ENCODE peak calls at places on chromosome 11, in four cellular contexts. K is heart right ventricle, U is endothelial cell, A is HepG2. P is an unnamed sample.

GRCh38 chr11:57426439-57426753 is 525 bp downstream of the SLC43A3 start:
- DNase-seq in U (no peak), A (no peak), K (no peak), P (no peak)

GRCh38 chr11:133586903-133587517 is 54.7 kb upstream of the OPCML start:
- DNase-seq in A (no peak), K (no peak), U (no peak), P (no peak)

GRCh38 chr11:88179966-88180629 is 4.9 kb upstream of the RAB38 start:
- DNase-seq in U (no peak), A (no peak), K (no peak), P (no peak)

GRCh38 chr11:19651654-19652053 is 61.0 kb upstream of the NAV2 start:
- DNase-seq in U (no peak), K (no peak), A (no peak), P (no peak)

GRCh38 chr11:89495951-89496350 is 4.8 kb upstream of the NOX4 start:
- DNase-seq in U (no peak), K (peak), A (no peak), P (no peak)

GRCh38 chr11:8070417-8071101 is 10.5 kb upstream of the TUB start:
- DNase-seq in K (no peak), A (peak), U (no peak), P (no peak)

GRCh38 chr11:131281316-131281715 is 89.1 kb upstream of the NTM start:
- DNase-seq in A (no peak), U (no peak), K (no peak), P (no peak)

GRCh38 chr11:86370922-86371614 is 3.6 kb upstream of the CCDC81 start:
- DNase-seq in U (no peak), K (no peak), A (peak), P (no peak)

GRCh38 chr11:126186708-126187481 is 24.6 kb downstream of the RPUSD4 start:
- DNase-seq in A (peak), K (no peak), U (no peak), P (no peak)

DNA sequence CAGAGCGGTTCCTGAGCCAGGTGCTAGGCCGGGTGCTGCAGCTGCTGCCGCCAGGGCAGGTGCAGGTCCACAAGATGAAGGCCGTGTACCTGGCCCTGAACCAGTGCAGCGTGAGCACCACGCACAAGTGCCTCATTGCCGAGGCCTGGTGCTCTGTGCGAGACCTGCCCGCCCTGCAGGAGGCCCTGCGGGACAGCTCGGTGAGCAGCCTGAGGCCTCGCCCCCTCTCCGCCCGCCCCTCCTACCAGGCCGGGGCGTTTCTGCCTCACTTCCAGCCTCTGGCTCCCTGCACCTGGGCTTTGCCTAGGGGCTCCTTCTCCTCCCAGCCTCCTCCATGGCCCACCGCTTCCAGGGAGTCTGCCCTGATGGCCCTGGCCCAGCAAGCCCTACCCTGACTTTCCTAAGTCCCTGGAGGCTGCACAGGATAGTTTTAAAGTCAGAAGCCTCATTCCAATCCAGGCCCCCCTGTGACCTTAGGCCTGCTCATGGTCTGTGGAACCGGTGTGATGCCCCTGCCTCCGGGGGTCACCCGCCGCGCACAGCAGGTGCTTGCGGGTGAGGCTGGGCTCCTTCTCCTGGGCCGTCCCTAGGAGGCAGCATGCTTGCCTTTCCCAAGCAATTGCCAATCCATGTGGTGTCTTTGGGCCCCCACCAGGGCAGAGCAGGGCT is 5.5 kb downstream of the TCIRG1 start:
- DNase-seq in A (no peak), U (no peak), K (no peak), P (no peak)
- TF ChIP-seq CTCF in A (no peak), U (no peak), K (no peak), P (no peak)

DNA sequence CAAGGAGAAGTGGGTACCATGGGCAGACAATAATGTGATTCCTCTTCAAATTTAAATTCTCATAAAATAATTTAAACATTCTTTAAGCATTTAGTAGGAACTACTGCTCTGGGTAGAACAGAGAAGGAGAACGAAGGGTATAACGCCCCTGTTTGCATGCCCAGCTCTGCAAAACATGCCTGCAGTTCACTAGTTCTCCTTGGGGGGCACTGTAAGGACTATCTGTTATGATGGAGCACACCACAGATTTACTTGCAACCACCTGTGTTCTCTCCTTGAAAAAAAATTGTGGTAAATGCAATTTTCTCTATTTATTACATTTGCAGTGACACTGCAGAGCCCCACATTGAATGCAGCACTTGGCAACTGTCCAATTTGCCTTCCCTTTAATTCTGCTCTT is 100.3 kb downstream of the GUCY1A2 start:
- DNase-seq in K (no peak), U (peak), A (peak), P (peak)
- TF ChIP-seq CTCF in K (no peak), U (no peak), A (no peak), P (peak)

GRCh38 chr11:59284773-59285129 is 72.0 kb upstream of the MPEG1 start:
- DNase-seq in A (no peak), U (no peak), K (no peak), P (no peak)
- TF ChIP-seq CTCF in A (no peak), U (no peak), K (no peak), P (peak)

DNA sequence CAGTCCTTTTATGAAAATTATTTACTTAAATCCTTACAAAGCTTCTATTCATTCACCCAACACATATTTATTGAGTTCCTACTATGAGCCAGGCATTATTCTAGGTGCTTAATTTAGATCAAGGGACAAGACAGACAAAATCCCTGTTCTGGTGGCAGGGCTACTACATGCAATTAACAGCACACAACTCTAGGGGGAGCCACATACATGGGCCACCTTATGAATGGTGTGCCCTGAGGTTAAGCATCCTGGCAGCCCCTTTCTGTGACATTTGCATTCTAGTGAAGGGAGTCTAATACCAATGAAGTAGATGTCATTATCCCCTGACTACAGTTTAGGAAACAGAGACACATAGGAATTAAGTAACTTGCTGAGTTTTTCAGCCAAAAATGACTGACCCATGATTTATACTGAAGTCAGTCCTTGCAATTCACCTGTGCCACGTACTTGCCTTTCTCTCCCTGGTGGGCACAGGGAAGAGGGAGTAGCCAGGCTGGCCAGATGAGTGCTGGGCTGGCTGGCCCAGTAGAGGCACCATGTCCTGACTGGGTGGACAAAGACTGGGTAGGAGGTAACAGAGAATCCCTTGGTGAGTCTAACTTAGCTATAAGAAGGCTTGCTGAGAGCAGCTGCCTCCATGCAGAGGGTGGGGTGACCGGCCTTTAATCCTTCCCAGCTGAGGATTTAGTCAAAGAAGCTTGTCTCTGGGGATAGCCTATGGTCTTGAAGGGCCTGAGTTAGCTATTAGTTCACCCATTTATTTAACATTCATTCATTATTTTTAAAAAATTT is 52.0 kb upstream of the ELF5 start:
- DNase-seq in A (peak), U (peak), K (no peak), P (no peak)
- TF ChIP-seq CTCF in A (peak), U (peak), K (peak), P (peak)

GRCh38 chr11:102551188-102551781 is 20.7 kb upstream of the MMP7 start:
- DNase-seq in U (no peak), A (no peak), K (no peak), P (no peak)
- TF ChIP-seq CTCF in U (no peak), A (no peak), K (no peak), P (no peak)

GRCh38 chr11:78932757-78933156 is 358.1 kb upstream of the NARS2 start:
- DNase-seq in K (no peak), U (no peak), A (no peak), P (no peak)
- TF ChIP-seq CTCF in K (no peak), U (no peak), A (no peak), P (no peak)

GRCh38 chr11:104339383-104339831 is 175.5 kb upstream of the PDGFD start:
- DNase-seq in K (no peak), U (no peak), A (no peak), P (no peak)

GRCh38 chr11:104338186-104338585 is 174.2 kb upstream of the PDGFD start:
- DNase-seq in A (no peak), U (no peak), K (no peak), P (no peak)

GRCh38 chr11:104343578-104343977 is 179.6 kb upstream of the PDGFD start:
- DNase-seq in K (no peak), U (no peak), A (no peak), P (no peak)
- TF ChIP-seq CTCF in K (no peak), U (peak), A (no peak), P (peak)

GRCh38 chr11:103877221-103877620 is 159.2 kb upstream of the DDI1 start:
- DNase-seq in K (no peak), A (no peak), U (no peak), P (no peak)
- TF ChIP-seq CTCF in K (peak), A (no peak), U (no peak), P (no peak)

DNA sequence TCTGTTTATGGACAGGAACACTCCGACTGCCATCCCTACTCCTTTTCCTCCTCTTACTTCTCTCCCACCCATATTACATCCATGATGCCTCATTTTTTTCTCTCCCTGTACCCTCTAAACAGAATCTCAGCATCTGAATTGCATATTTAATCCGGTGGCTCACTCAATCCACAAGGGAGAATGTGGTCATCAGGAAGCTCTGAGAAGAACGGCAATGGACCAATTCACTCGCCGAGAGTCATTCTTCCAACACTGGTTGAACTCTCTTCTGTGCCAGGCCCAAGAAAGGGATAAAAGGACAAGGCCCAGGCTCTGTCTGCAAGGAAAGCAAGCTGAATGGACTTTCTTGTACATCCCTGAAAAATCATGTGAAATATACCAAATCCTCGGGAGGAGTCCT is 15.9 kb downstream of the MAP6 start:
- DNase-seq in K (no peak), A (no peak), U (no peak), P (no peak)
- TF ChIP-seq CTCF in K (no peak), A (no peak), U (no peak), P (no peak)

DNA sequence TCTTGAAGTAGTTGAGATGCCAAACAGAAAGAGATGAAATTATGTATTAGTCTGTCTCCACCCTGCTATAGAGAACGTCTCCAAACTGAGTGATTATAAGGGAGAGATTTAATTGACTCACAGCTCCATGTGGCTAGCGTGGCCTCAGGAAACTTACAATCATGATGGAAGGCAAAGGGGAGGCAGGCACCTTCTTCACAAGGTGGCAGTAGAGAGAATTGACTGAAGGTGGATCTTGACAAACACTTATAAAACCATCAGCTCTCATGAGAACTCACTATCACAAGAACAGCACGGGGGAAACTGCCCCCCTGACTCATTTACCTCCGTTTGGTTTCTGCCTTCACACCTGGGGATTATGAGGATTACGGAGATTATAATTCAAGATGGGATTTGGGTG is 794.0 kb downstream of the CNTN5 start:
- DNase-seq in U (no peak), K (no peak), A (no peak), P (no peak)
- TF ChIP-seq CTCF in U (no peak), K (no peak), A (no peak), P (no peak)